ENCODE peak calls at places on chromosomes 3 and 15, in nine cellular contexts. D is PC-3, T is aorta, O is BJ, U is left ventricle myocardium inferior, L is left lung, W is lower lobe of right lung, P is astrocyte, H is mesendoderm. Y is an unnamed sample. For H3K36me3, the result is how much of the 10 kb centered on the place peaks cover.

GRCh38 chr3:135929670-135930069 is 35.9 kb upstream of the PPP2R3A start:
- DNase-seq in D (peak), T (no peak), O (peak), U (peak), L (peak), W (no peak), P (peak), H (no peak), Y (no peak)

GRCh38 chr3:5122741-5123706 is 932 bp downstream of the ARL8B start:
- DNase-seq in D (peak), T (no peak), O (no peak), U (peak), L (peak), W (peak), P (peak), H (peak), Y (peak)

GRCh38 chr15:63818191-63818590 is 15.6 kb downstream of the HERC1 start:
- DNase-seq in D (no peak), T (no peak), O (no peak), U (no peak), L (no peak), W (no peak), P (peak), H (peak), Y (no peak)

GRCh38 chr3:190036631-190037030 is 84.1 kb downstream of the P3H2 start:
- DNase-seq in D (no peak), T (no peak), O (no peak), U (no peak), L (no peak), W (no peak), P (peak), H (no peak), Y (no peak)

GRCh38 chr3:128316456-128316855 is 150.2 kb downstream of the DNAJB8 start:
- DNase-seq in D (no peak), T (no peak), O (no peak), U (no peak), L (no peak), W (no peak), P (no peak), H (no peak), Y (no peak)

GRCh38 chr3:99895706-99896441 is 78.2 kb downstream of the CMSS1 start:
- DNase-seq in D (peak), T (no peak), O (peak), U (no peak), L (no peak), W (no peak), P (peak), H (peak), Y (no peak)

GRCh38 chr3:58418227-58418626 is 15.4 kb downstream of the PDHB start:
- DNase-seq in D (no peak), T (no peak), O (no peak), U (no peak), L (no peak), W (no peak), P (no peak), H (no peak), Y (no peak)

GRCh38 chr15:25668236-25668635 is 194.9 kb downstream of the ATP10A start:
- DNase-seq in D (no peak), T (no peak), O (no peak), U (no peak), L (no peak), W (no peak), P (no peak), H (no peak), Y (peak)

GRCh38 chr3:7203969-7204847 is 343.3 kb downstream of the GRM7 start:
- DNase-seq in D (no peak), T (no peak), O (no peak), U (no peak), L (no peak), W (no peak), P (no peak), H (no peak), Y (no peak)

GRCh38 chr3:117035785-117036184 is 326.2 kb downstream of the TUSC7 start:
- DNase-seq in D (no peak), T (no peak), O (no peak), U (peak), L (no peak), W (no peak), P (no peak), H (peak), Y (no peak)

GRCh38 chr3:53806182-53807116 is 39.8 kb downstream of the CHDH start:
- DNase-seq in D (peak), T (peak), O (peak), U (no peak), L (no peak), W (no peak), P (peak), H (no peak), Y (no peak)

GRCh38 chr3:37920156-37920686 is 58.5 kb downstream of the CTDSPL start:
- DNase-seq in D (no peak), T (no peak), O (no peak), U (no peak), L (no peak), W (no peak), P (no peak), H (no peak), Y (no peak)

GRCh38 chr15:93942140-93942808 is 289.1 kb upstream of the MCTP2 start:
- DNase-seq in D (no peak), T (no peak), O (no peak), U (no peak), L (no peak), W (no peak), P (peak), H (no peak), Y (no peak)

GRCh38 chr3:142963266-142964149 is at the start of gene PAQR9:
- DNase-seq in D (no peak), T (peak), O (no peak), U (peak), L (no peak), W (no peak), P (peak), H (peak), Y (peak)

GRCh38 chr15:94235681-94236080 is 4.3 kb downstream of the MCTP2 start:
- DNase-seq in D (no peak), T (no peak), O (no peak), U (no peak), L (no peak), W (no peak), P (no peak), H (no peak), Y (no peak)

GRCh38 chr3:8996681-8997121 is 33.4 kb upstream of the RAD18 start:
- DNase-seq in D (no peak), T (no peak), O (peak), U (peak), L (no peak), W (no peak), P (peak), H (peak), Y (peak)

GRCh38 chr3:9067352-9067975 is 104.2 kb upstream of the RAD18 start:
- DNase-seq in D (peak), T (no peak), O (no peak), U (no peak), L (no peak), W (no peak), P (peak), H (peak), Y (peak)

GRCh38 chr3:52827441-52827840 is 3.0 kb downstream of the ITIH4 start:
- DNase-seq in D (no peak), T (no peak), O (no peak), U (no peak), L (no peak), W (no peak), P (peak), H (no peak), Y (no peak)

GRCh38 chr3:44865272-44866005 is 3.7 kb downstream of the TMEM42 start:
- DNase-seq in D (no peak), T (no peak), O (no peak), U (no peak), L (no peak), W (no peak), P (no peak), H (no peak), Y (no peak)

GRCh38 chr15:92833493-92834271 is 66.4 kb upstream of the CHD2 start:
- DNase-seq in D (no peak), T (no peak), O (no peak), U (no peak), L (no peak), W (no peak), P (no peak), H (no peak), Y (no peak)
- H3K4me3 ChIP-seq in D (no peak), T (no peak), O (no peak), U (no peak), L (no peak), W (no peak), P (no peak), H (no peak), Y (no peak)

GRCh38 chr3:120427201-120427600 is 23.6 kb downstream of the FSTL1 start:
- DNase-seq in D (no peak), T (no peak), O (no peak), U (no peak), L (no peak), W (no peak), P (no peak), H (no peak), Y (no peak)
- H3K36me3 ChIP-seq in D (half or more), T (under half), O (under half), U (under half), L (under half), W (under half), P (half or more), H (under half), Y (under half)

DNA sequence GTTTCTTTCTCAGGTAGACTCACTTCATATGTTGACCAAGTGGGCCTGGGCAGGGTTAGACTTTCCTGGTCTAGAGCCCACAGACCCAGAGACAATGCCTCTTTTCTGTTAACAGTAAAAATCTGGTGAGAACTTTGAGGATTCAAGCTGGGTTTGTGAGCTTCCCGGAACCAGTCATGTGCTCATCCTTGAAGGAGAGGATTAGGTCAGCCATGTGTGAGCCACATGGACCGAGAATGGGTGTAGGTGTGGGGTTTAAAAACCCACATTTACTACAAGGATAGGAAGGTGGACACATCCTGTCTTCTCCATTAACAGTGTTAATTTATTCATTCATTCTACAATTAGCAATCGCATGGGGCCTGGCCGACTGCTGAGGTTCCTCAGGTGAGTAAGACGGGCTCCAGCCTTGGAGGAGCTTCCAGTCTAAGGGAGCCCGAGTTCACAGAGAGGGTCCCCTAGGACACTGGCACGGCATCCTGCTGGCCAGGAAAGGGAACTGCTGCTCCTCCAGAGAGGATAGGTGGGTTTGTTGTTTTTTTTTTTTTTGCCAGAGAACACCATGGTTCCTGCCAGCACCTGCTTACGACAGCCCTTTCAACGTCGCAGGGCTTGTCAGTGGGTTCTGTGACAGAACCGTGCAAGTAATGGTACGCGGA is 69.0 kb downstream of the SQOR start:
- DNase-seq in D (no peak), T (no peak), O (no peak), U (no peak), L (no peak), W (no peak), P (no peak), H (peak), Y (peak)
- H3K4me3 ChIP-seq in D (no peak), T (no peak), O (no peak), U (peak), L (peak), W (peak), P (peak), H (peak), Y (peak)

DNA sequence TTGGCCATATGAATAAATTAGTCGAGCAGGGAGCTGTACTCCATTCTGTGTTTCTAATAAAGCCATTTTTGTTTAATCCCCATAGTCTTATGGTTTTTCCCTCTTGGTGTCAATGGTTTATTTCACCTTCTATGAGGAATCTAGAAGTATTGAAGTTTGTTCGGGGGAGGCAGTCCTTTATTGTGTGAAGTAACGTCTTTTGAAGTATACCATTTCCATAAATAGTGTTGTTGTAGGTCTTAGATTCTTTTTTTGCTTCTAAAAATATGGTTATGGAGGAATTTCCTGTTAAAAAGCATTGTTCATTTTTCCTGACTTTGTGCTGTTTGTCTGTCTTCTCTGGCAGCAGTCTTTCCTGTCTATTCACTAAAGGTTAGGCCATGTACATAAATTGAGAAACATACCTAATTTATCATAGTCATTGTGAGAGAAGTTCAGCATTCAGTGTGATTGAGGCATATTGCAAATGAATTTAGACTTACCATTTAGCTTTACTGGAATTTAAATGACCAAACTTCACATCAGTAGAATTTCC is 37.2 kb downstream of the YEATS2 start:
- DNase-seq in D (no peak), T (no peak), O (no peak), U (no peak), L (no peak), W (no peak), P (peak), H (no peak), Y (no peak)
- H3K36me3 ChIP-seq in D (under half), T (under half), O (under half), U (half or more), L (half or more), W (half or more), P (under half), H (under half), Y (under half)

GRCh38 chr3:50249459-50249858 is 13.5 kb downstream of the GNAI2 start:
- DNase-seq in D (no peak), T (no peak), O (no peak), U (no peak), L (no peak), W (no peak), P (no peak), H (no peak), Y (no peak)

GRCh38 chr3:50245831-50246516 is 10.0 kb downstream of the GNAI2 start:
- DNase-seq in D (peak), T (peak), O (no peak), U (peak), L (peak), W (peak), P (no peak), H (peak), Y (peak)

GRCh38 chr3:50248387-50248786 is 12.4 kb downstream of the GNAI2 start:
- DNase-seq in D (peak), T (peak), O (no peak), U (peak), L (no peak), W (no peak), P (no peak), H (no peak), Y (no peak)

GRCh38 chr3:50245251-50245745 is 9.3 kb downstream of the GNAI2 start:
- DNase-seq in D (no peak), T (no peak), O (no peak), U (no peak), L (no peak), W (no peak), P (no peak), H (no peak), Y (peak)

GRCh38 chr3:50246517-50246954 is 10.5 kb downstream of the GNAI2 start:
- DNase-seq in D (peak), T (peak), O (peak), U (peak), L (peak), W (peak), P (peak), H (peak), Y (peak)
- H3K4me3 ChIP-seq in D (peak), T (no peak), O (no peak), U (peak), L (no peak), W (peak), P (peak), H (no peak), Y (no peak)

DNA sequence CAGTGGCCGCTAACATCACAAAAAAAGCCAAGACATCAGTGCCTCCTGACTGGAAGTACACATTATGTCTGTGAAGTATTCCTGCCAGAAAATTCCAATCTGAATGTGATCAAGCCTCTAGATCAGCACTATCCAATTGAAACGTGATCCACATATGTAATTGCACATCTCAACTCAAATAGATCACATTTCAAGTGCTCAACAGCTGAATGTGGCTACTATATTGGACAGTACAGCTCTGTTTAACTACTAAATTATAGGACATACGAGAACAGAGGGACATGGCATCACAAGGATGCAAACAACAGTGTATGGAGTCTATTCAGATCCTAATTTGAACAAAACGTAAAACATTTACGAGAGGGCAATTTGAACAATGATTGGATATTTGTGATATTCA is 542 bp upstream of the UBAP1L start:
- DNase-seq in D (no peak), T (no peak), O (no peak), U (no peak), L (no peak), W (no peak), P (no peak), H (no peak), Y (no peak)
- H3K36me3 ChIP-seq in D (under half), T (under half), O (under half), U (half or more), L (half or more), W (half or more), P (under half), H (under half), Y (under half)

DNA sequence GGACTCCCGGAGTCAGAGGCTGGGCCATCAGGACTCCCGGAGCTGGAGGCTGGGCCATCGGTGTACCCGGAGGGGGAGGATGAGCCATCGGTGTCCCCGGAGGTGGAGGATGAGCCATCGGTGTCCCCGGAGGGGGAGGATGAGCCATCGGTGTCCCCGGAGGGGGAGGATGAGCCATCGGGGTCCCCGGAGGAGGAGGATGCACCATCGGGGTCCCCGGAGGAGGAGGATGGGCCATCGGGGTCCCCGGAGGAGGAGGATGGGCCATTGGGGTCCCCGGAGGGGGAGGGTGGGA is 719 bp downstream of the MAGEL2 start:
- DNase-seq in D (no peak), T (no peak), O (no peak), U (no peak), L (no peak), W (no peak), P (no peak), H (no peak), Y (no peak)
- H3K4me3 ChIP-seq in D (no peak), T (no peak), O (peak), U (peak), L (peak), W (peak), P (peak), H (no peak), Y (peak)

GRCh38 chr3:14125193-14126016 is 553 bp downstream of the TMEM43 start:
- DNase-seq in D (peak), T (peak), O (peak), U (peak), L (peak), W (peak), P (peak), H (peak), Y (peak)
- H3K36me3 ChIP-seq in D (under half), T (under half), O (under half), U (under half), L (under half), W (under half), P (under half), H (under half), Y (under half)